ENCODE peak calls at places on chromosomes 4 and X, in eight cellular contexts. W is cardiac muscle cell, K is astrocyte of the cerebellum, G is A549, C is lower leg skin, D is adrenal gland, R is GM06990, I is AG04449. O is an unnamed sample.

GRCh38 chr4:73740353-73740778 is at the start of gene CXCL8:
- DNase-seq in W (peak; percentile 91), K (peak; percentile 92), G (peak; percentile 37), C (peak; percentile 65), D (peak; percentile 67), R (no peak), I (no peak), O (peak; percentile 99)

GRCh38 chrX:152915541-152916241 is 17.8 kb downstream of the ZNF185 start:
- DNase-seq in W (peak; percentile 32), K (peak; percentile 29), G (peak; percentile 51), C (no peak), D (peak; percentile 76), R (no peak), I (peak; percentile 9), O (peak; percentile 38)

GRCh38 chr4:726235-726787 is 20.7 kb downstream of the PCGF3 start:
- DNase-seq in W (peak; percentile 74), K (no peak), G (no peak), C (no peak), D (peak; percentile 61), R (no peak), I (no peak), O (peak; percentile 68)

GRCh38 chr4:172776203-172776896 is 392.3 kb upstream of the GALNT7 start:
- DNase-seq in W (no peak), K (no peak), G (no peak), C (no peak), D (no peak), R (no peak), I (no peak), O (no peak)

GRCh38 chr4:158015241-158015640 is 157.6 kb downstream of the GASK1B start:
- DNase-seq in W (peak; percentile 65), K (no peak), G (no peak), C (no peak), D (no peak), R (no peak), I (no peak), O (peak; percentile 52)

GRCh38 chr4:24736066-24736465 is 59.3 kb upstream of the SOD3 start:
- DNase-seq in W (peak; percentile 64), K (no peak), G (no peak), C (no peak), D (no peak), R (no peak), I (no peak), O (peak; percentile 53)

GRCh38 chr4:6425911-6426310 is 46.5 kb downstream of the PPP2R2C start:
- DNase-seq in W (no peak), K (no peak), G (no peak), C (no peak), D (no peak), R (no peak), I (no peak), O (no peak)

GRCh38 chr4:69881173-69881773 is 21.3 kb upstream of the SULT1E1 start:
- DNase-seq in W (peak; percentile 77), K (no peak), G (peak; percentile 7), C (peak; percentile 19), D (peak; percentile 55), R (no peak), I (no peak), O (peak; percentile 62)

GRCh38 chr4:152643153-152644035 is 36.4 kb downstream of the TMEM154 start:
- DNase-seq in W (peak; percentile 46), K (no peak), G (no peak), C (no peak), D (no peak), R (peak; percentile 80), I (no peak), O (no peak)

GRCh38 chr4:77817304-77818076 is 1.7 kb downstream of the CNOT6L start:
- DNase-seq in W (no peak), K (no peak), G (no peak), C (no peak), D (no peak), R (no peak), I (no peak), O (no peak)

GRCh38 chrX:151896734-151897474 is 15.8 kb upstream of the MAGEA4 start:
- DNase-seq in W (peak; percentile 60), K (peak; percentile 13), G (no peak), C (no peak), D (no peak), R (no peak), I (peak; percentile 17), O (peak; percentile 49)

GRCh38 chrX:153019166-153019565 is 25.2 kb upstream of the PNMA5 start:
- DNase-seq in W (no peak), K (no peak), G (no peak), C (no peak), D (no peak), R (no peak), I (no peak), O (no peak)

GRCh38 chr4:9800878-9801277 is 19.4 kb downstream of the DRD5 start:
- DNase-seq in W (no peak), K (no peak), G (no peak), C (no peak), D (no peak), R (no peak), I (no peak), O (no peak)

GRCh38 chr4:28369504-28369903 is 1508.9 kb downstream of the STIM2 start:
- DNase-seq in W (peak; percentile 18), K (no peak), G (no peak), C (no peak), D (no peak), R (no peak), I (no peak), O (peak; percentile 90)

GRCh38 chr4:6338175-6338950 is 68.7 kb downstream of the WFS1 start:
- DNase-seq in W (no peak), K (no peak), G (no peak), C (no peak), D (no peak), R (no peak), I (no peak), O (no peak)

GRCh38 chr4:107183155-107183774 is 147.2 kb upstream of the DKK2 start:
- DNase-seq in W (peak; percentile 79), K (peak; percentile 43), G (peak; percentile 2), C (no peak), D (peak; percentile 21), R (peak; percentile 1), I (no peak), O (peak; percentile 79)

GRCh38 chrX:50941638-50942037 is 31.1 kb downstream of the BMP15 start:
- DNase-seq in W (peak; percentile 0), K (no peak), G (no peak), C (no peak), D (no peak), R (no peak), I (no peak), O (no peak)
- TF ChIP-seq CTCF in W (peak; percentile 31), K (peak; percentile 30), G (peak; percentile 19), C (no peak), D (no peak), R (peak; percentile 70), I (peak; percentile 33), O (peak; percentile 24)

DNA sequence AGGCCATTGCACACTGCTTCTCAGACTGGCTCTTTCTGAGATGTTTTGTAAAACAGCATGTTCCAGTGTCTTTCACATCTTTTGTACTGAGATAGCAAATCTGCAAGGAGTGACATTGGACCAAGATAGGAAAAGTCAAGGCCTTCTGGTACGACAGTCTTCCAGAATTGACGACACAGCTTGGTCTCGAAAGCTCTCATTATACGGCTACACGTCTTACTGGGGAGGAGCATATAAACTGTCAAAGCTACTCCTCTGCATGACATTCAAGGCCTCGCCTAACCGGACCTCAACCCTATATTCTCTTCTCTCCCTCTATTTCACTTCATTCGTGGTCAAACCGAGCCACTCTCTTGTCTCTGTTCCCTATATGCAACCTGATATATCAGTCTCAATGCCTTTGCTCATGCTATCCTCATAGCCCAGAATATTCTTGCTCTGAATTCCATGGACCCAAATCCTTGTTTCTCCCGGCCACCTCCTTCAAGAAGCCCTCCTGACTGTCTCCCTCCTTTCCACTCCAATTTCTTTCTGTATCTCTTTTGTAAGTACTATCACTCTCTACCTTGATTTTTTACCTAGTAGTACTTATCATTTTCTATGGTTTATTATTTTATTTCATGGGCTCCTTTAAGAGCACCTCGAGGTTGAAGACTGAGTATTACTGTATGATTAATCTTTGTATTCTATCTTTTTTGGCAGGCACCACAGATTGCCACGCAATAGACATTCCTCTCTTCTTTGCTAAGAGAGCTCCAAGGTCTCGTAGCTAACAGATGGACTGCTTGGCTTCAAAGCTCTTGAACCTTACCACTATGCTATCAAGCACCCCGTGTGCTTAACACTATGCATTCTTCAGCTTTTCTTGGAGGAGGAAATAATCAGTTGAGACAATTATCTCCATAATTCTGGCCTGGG is 35.1 kb downstream of the RBM47 start:
- DNase-seq in W (peak; percentile 84), K (no peak), G (no peak), C (no peak), D (peak; percentile 74), R (no peak), I (peak; percentile 24), O (peak; percentile 81)
- H3K4me3 ChIP-seq in W (no peak overlapping the region), K (no peak overlapping the region), G (no peak overlapping the region), C (no peak overlapping the region), D (no peak overlapping the region), R (no peak overlapping the region), I (no peak overlapping the region), O (no peak overlapping the region)

GRCh38 chrX:42684062-42684461 is 93.9 kb downstream of the PPP1R2C start:
- DNase-seq in W (no peak), K (no peak), G (no peak), C (no peak), D (no peak), R (no peak), I (no peak), O (no peak)

GRCh38 chrX:42673411-42673810 is 104.6 kb downstream of the PPP1R2C start:
- DNase-seq in W (peak; percentile 30), K (no peak), G (no peak), C (no peak), D (peak; percentile 17), R (no peak), I (no peak), O (peak; percentile 50)

GRCh38 chrX:42680651-42681050 is 97.3 kb downstream of the PPP1R2C start:
- DNase-seq in W (peak; percentile 78), K (no peak), G (no peak), C (no peak), D (peak; percentile 43), R (no peak), I (no peak), O (peak; percentile 65)

DNA sequence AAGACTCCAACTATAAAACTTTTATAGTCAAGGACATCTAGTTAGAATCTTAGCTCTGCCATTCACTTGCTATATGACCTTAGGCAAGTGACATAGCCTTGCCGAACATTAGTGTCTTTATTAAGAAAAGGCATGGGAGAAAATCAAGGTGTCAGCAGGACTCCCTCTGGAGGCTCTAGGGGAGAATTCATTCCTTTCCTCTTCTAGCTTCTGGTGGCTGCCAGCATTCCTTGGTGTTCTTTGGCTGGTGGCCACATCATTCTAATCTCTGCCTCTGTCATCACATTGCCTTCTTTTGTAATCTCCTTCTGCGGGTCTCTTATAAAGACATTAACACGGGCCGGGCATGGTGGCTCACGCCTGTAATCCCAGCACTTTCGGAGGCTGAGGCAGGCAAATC is 99.8 kb downstream of the PPP1R2C start:
- DNase-seq in W (peak; percentile 84), K (no peak), G (no peak), C (no peak), D (no peak), R (no peak), I (no peak), O (peak; percentile 73)
- TF ChIP-seq CTCF in W (peak; percentile 38), K (no peak), G (no peak), C (no peak), D (peak; percentile 20), R (no peak), I (no peak), O (peak; percentile 18)

GRCh38 chrX:133495464-133496391 is 80.4 kb upstream of the GPC4 start:
- DNase-seq in W (peak; percentile 64), K (peak; percentile 80), G (no peak), C (peak; percentile 18), D (peak; percentile 50), R (no peak), I (peak; percentile 26), O (peak; percentile 56)

GRCh38 chrX:133493366-133493765 is 78.1 kb upstream of the GPC4 start:
- DNase-seq in W (no peak), K (no peak), G (no peak), C (no peak), D (no peak), R (no peak), I (no peak), O (no peak)

GRCh38 chrX:133497356-133497755 is 82.1 kb upstream of the GPC4 start:
- DNase-seq in W (no peak), K (no peak), G (no peak), C (no peak), D (no peak), R (no peak), I (no peak), O (no peak)
- H3K4me3 ChIP-seq in W (no peak overlapping the region), K (no peak overlapping the region), G (no peak overlapping the region), C (no peak overlapping the region), D (no peak overlapping the region), R (no peak overlapping the region), I (no peak overlapping the region), O (no peak overlapping the region)

O was measured in cardiac fibroblast.